ENCODE peak calls at places on chromosomes 5 and 9, in ten cellular contexts. U is neural progenitor cell, N is GM12878, X is foreskin fibroblast, J is WTC11, S is MCF 10A, P is astrocyte of the spinal cord, O is AG10803, R is GM13976, L is Calu3. Y is an unnamed sample.

GRCh38 chr9:110926828-110927227 is 111.4 kb downstream of the LPAR1 start:
- DNase-seq in N (no peak), J (no peak), S (no peak), X (no peak), O (no peak), U (no peak), R (no peak), L (peak), P (no peak), Y (no peak)

GRCh38 chr5:140341591-140341990 is 4.8 kb downstream of the HBEGF start:
- DNase-seq in S (no peak), O (no peak), U (no peak), P (no peak), N (no peak), X (peak), R (no peak), L (no peak), J (no peak), Y (no peak)

GRCh38 chr9:121901616-121902015 is 191.5 kb downstream of the TTLL11 start:
- DNase-seq in O (peak), S (no peak), U (no peak), P (no peak), R (no peak), J (no peak), L (peak), N (no peak), X (no peak), Y (no peak)

GRCh38 chr5:149485655-149486615 is 65.3 kb downstream of the CSNK1A1 start:
- DNase-seq in U (no peak), S (peak), P (peak), J (no peak), X (peak), O (peak), N (no peak), L (peak), R (no peak), Y (no peak)

GRCh38 chr5:151079838-151080619 is 805 bp downstream of the TNIP1 start:
- DNase-seq in S (peak), P (peak), J (no peak), R (peak), X (no peak), N (no peak), U (no peak), L (peak), O (peak), Y (peak)

GRCh38 chr5:38569180-38569579 is 12.7 kb upstream of the LIFR start:
- DNase-seq in S (no peak), P (no peak), L (no peak), O (no peak), R (no peak), X (no peak), N (no peak), U (no peak), J (no peak), Y (no peak)

GRCh38 chr9:36319806-36320205 is 61.6 kb upstream of the GNE start:
- DNase-seq in S (no peak), N (no peak), R (no peak), O (peak), L (peak), U (no peak), P (no peak), X (no peak), J (no peak), Y (no peak)

GRCh38 chr5:39014544-39014943 is 59.7 kb downstream of the RICTOR start:
- DNase-seq in S (no peak), O (peak), L (no peak), X (peak), J (no peak), U (no peak), P (peak), R (no peak), N (no peak), Y (no peak)

GRCh38 chr9:107337676-107338590 is 54.9 kb downstream of the RAD23B start:
- DNase-seq in O (peak), S (no peak), U (no peak), R (no peak), J (no peak), N (no peak), L (no peak), X (peak), P (no peak), Y (no peak)

GRCh38 chr9:86202338-86202882 is 57.0 kb downstream of the C9orf153 start:
- DNase-seq in S (peak), X (peak), L (peak), R (peak), P (peak), O (peak), N (peak), J (peak), U (peak), Y (peak)

GRCh38 chr9:122192261-122192875 is 32.7 kb downstream of the MORN5 start:
- DNase-seq in L (no peak), X (no peak), J (no peak), O (peak), P (no peak), R (no peak), S (no peak), N (no peak), U (no peak), Y (peak)

GRCh38 chr5:60883229-60883628 is 39.2 kb upstream of the ELOVL7 start:
- DNase-seq in L (peak), J (no peak), X (no peak), U (no peak), S (peak), N (no peak), R (peak), P (no peak), O (peak), Y (peak)

GRCh38 chr5:107484261-107484660 is 186.5 kb downstream of the EFNA5 start:
- DNase-seq in J (no peak), R (no peak), P (no peak), S (peak), L (no peak), U (no peak), N (no peak), X (peak), O (peak), Y (peak)

GRCh38 chr9:79694676-79695400 is 123.1 kb downstream of the TLE4 start:
- DNase-seq in N (no peak), O (peak), P (peak), L (no peak), R (no peak), S (peak), X (peak), U (peak), J (peak), Y (no peak)

GRCh38 chr5:123874600-123875201 is 362.7 kb downstream of the CSNK1G3 start:
- DNase-seq in J (no peak), R (no peak), L (no peak), O (peak), X (no peak), P (peak), N (no peak), S (no peak), U (peak), Y (peak)

GRCh38 chr5:99000221-99000620 is 71.4 kb upstream of the CHD1 start:
- DNase-seq in L (no peak), R (no peak), J (no peak), P (no peak), X (no peak), S (no peak), O (no peak), N (no peak), U (no peak), Y (no peak)

GRCh38 chr5:79961731-79962579 is 29.1 kb downstream of the MTX3 start:
- DNase-seq in J (no peak), X (no peak), S (no peak), R (no peak), P (no peak), L (no peak), N (no peak), U (peak), O (no peak), Y (peak)

GRCh38 chr5:62568800-62569432 is 9.7 kb upstream of the LRRC70 start:
- DNase-seq in S (no peak), O (no peak), X (no peak), N (no peak), R (no peak), J (no peak), U (no peak), L (no peak), P (no peak), Y (no peak)
- TF ChIP-seq CTCF in S (no peak), O (no peak), X (no peak), N (no peak), R (no peak), J (no peak), U (no peak), L (no peak), P (no peak), Y (no peak)

DNA sequence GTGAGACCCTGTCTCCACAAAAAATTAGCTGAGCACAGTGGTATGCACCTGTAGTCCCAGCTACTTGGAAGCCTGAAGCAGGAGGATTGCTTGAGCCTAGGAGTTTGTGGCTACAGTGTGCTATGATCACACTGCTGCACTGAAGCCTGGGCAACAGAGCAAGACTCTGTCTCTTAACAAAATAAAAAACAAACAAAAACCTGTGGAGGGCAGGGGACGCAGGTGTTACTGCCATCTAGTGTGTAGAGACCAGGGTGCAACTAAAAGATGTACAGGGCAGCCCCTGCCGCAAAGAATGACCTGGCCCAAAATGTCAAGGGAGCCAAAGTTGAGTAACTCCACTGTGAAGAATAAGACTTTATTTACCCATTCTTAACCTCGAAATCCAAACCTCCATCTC is 27.1 kb downstream of the ASPN start:
- DNase-seq in X (no peak), J (peak), N (no peak), S (peak), R (no peak), P (no peak), L (no peak), U (peak), O (no peak), Y (peak)
- TF ChIP-seq CTCF in X (peak), J (peak), N (peak), S (peak), R (no peak), P (peak), L (no peak), U (peak), O (peak), Y (peak)

GRCh38 chr5:159486836-159487235 is 156.5 kb upstream of the IL12B start:
- DNase-seq in P (no peak), R (no peak), J (no peak), N (no peak), U (no peak), S (no peak), O (no peak), X (no peak), L (no peak), Y (no peak)

DNA sequence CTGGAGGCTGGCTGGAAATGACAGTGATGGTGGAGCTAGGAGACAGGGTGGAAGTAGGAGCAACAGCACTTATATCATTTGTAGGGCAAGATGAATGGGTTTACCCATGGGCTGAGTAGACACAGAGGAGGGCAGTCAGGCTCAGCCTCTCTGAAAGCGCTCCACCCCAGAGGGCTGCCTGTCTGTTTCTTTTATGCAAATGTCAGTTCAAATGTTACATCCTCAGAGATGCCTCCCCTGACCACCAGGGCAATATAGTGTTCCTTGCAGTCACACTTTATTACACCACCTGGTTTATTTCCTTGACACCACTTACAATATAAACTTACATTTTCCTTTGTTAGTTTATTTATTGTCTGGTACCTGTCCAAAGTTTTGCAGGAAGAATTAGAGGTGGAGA is 159.5 kb upstream of the IL12B start:
- DNase-seq in P (no peak), S (no peak), N (no peak), O (no peak), L (no peak), U (no peak), X (no peak), J (no peak), R (no peak), Y (no peak)
- TF ChIP-seq CTCF in P (no peak), S (no peak), N (no peak), O (no peak), L (no peak), U (no peak), X (no peak), J (no peak), R (no peak), Y (no peak)

GRCh38 chr5:14872070-14872989 is 752 bp upstream of the ANKH start:
- DNase-seq in P (peak), U (peak), R (peak), L (peak), J (peak), O (peak), N (no peak), S (peak), X (no peak), Y (peak)
- TF ChIP-seq CTCF in P (peak), U (peak), R (no peak), L (no peak), J (no peak), O (no peak), N (peak), S (no peak), X (no peak), Y (no peak)

DNA sequence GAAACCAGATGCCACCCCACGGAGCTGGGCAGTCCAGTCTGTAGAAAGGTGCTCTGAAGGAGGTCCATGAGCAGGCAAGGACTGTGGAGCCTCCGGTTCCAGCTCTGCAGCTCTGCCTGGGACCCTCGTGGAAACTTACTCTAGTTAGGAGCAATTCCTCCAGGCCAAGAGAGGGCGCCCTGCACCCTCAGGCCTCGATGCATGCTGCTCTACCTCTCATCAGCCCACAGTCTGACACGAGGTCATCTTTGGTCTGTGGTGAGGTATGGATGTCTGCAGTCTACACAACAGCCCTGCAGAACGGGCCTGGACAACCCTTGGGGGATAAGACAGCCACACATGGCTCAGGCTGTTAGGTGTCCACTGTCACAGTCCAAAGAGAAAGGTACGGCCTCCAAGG is 50.6 kb upstream of the UBTD2 start:
- DNase-seq in N (no peak), S (no peak), O (no peak), U (no peak), P (no peak), X (no peak), R (no peak), J (peak), L (no peak), Y (peak)
- TF ChIP-seq CTCF in N (peak), S (no peak), O (no peak), U (no peak), P (no peak), X (no peak), R (no peak), J (no peak), L (no peak), Y (peak)

GRCh38 chr9:105244274-105244995 is at the start of gene SLC44A1:
- DNase-seq in L (peak), X (peak), P (peak), J (peak), U (peak), N (peak), O (peak), R (peak), S (peak), Y (peak)
- TF ChIP-seq CTCF in L (no peak), X (no peak), P (no peak), J (no peak), U (no peak), N (no peak), O (no peak), R (no peak), S (no peak), Y (no peak)

GRCh38 chr9:77977210-77977611 is 54.4 kb downstream of the GNAQ start:
- DNase-seq in O (peak), P (peak), J (peak), N (no peak), R (peak), S (peak), L (peak), U (peak), X (peak), Y (peak)
- TF ChIP-seq CTCF in O (peak), P (peak), J (no peak), N (peak), R (peak), S (peak), L (no peak), U (peak), X (peak), Y (peak)

DNA sequence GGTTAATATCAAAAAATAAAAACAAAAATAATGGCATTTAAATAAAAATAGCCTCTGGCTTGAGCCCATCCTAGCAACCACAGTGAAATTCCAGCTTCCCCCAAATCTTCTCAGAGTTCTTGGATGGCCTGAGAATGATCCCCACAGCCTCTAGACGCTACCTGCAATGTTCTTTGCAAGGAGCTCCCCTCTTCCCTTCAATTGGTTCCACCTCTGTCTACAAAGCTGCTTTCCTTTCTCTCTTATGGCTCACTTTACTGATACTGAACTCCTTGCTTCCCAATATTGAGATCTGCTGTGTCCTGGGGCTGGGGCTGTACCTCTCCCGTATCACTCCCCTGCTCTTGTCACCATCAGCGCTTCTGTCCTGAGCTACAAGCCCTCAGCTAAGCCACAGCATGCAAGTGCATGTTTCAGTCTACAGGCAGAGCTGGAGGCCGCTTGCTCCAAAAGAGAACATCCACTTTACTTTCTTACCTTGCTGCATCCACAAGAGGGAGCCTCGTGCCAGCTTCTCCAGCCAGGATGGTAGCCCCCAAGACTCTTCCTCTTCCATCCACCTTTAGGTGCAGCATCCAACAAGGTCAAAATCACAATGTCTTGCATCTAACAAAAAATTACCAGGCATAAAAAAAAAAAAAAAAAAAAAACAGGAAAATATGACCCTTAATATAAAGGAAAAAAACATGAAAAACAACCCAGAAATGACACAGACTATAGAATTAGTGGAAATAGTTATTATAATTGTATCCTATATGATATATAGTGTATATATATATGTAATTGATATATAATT is 57.4 kb upstream of the PRSS3 start:
- DNase-seq in O (peak), X (peak), N (no peak), S (peak), P (peak), R (no peak), J (peak), L (peak), U (peak), Y (peak)
- TF ChIP-seq CTCF in O (peak), X (peak), N (peak), S (peak), P (peak), R (peak), J (peak), L (peak), U (peak), Y (peak)

DNA sequence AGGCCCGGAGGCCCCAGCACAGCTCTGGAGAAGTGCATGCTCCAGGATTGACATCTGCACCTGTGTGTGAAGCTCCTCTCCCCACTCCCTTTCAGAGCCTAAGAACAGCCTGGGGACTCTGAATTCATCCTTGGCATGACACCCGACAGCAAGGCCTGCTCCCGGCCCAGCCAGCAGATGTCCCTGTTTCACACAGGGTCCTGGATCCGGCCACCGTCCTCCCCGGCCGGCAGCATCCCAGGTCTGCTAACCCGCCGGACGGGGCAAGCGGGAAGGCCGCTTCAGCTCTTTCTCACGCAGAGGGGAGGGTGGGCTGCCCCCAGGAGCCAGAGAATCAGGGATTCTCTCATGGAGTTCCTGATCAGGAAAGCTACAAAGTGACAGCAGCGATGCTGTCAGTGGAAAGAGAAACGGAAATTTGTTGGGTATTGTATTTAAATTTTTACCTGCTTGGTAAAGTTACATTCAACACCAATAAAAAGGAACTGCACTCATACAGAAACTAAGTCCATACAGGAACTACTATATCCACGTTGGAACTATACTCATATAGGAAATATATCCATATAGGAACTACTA is 325.3 kb upstream of the IRX4 start:
- DNase-seq in X (no peak), R (no peak), N (no peak), J (peak), P (no peak), S (peak), U (peak), L (no peak), O (peak), Y (peak)
- TF ChIP-seq CTCF in X (no peak), R (no peak), N (no peak), J (no peak), P (no peak), S (peak), U (peak), L (no peak), O (peak), Y (peak)